ENCODE peak calls at places on chromosomes 3 and 15, in five cellular contexts. One of them, this sample, is unnamed.

GRCh38 chr3:46892285-46893145 is 15.0 kb downstream of the PTH1R start:
- DNase-seq in neural progenitor cell: peak; percentile 93
- DNase-seq in SK-N-SH: peak; percentile 93
- DNase-seq in MM.1S: peak; percentile 74
- DNase-seq in GM23338: peak; percentile 94
- DNase-seq in this sample: peak; percentile 54

GRCh38 chr3:100650651-100651611 is 41.5 kb downstream of the ADGRG7 start:
- DNase-seq in neural progenitor cell: no peak
- DNase-seq in SK-N-SH: no peak
- DNase-seq in MM.1S: peak; percentile 54
- DNase-seq in GM23338: no peak
- DNase-seq in this sample: peak; percentile 90

GRCh38 chr3:127005864-127006500 is 23.1 kb downstream of the PLXNA1 start:
- DNase-seq in neural progenitor cell: no peak
- DNase-seq in SK-N-SH: no peak
- DNase-seq in MM.1S: no peak
- DNase-seq in GM23338: no peak
- DNase-seq in this sample: peak; percentile 13

GRCh38 chr15:39887832-39888231 is 32.2 kb downstream of the GPR176 start:
- DNase-seq in neural progenitor cell: no peak
- DNase-seq in SK-N-SH: no peak
- DNase-seq in MM.1S: no peak
- DNase-seq in GM23338: peak; percentile 72
- DNase-seq in this sample: peak; percentile 76

GRCh38 chr3:81716870-81717509 is 44.5 kb downstream of the GBE1 start:
- DNase-seq in neural progenitor cell: no peak
- DNase-seq in SK-N-SH: no peak
- DNase-seq in MM.1S: no peak
- DNase-seq in GM23338: peak; percentile 3
- DNase-seq in this sample: peak; percentile 45

GRCh38 chr3:116607205-116607604 is 102.4 kb upstream of the TUSC7 start:
- DNase-seq in neural progenitor cell: peak; percentile 38
- DNase-seq in SK-N-SH: no peak
- DNase-seq in MM.1S: no peak
- DNase-seq in GM23338: no peak
- DNase-seq in this sample: no peak

GRCh38 chr3:124078978-124079911 is 87.3 kb upstream of the ROPN1 start:
- DNase-seq in neural progenitor cell: peak; percentile 75
- DNase-seq in SK-N-SH: peak; percentile 45
- DNase-seq in MM.1S: peak; percentile 43
- DNase-seq in GM23338: peak; percentile 79
- DNase-seq in this sample: peak; percentile 72

GRCh38 chr15:90829942-90830440 is 38.4 kb upstream of the FURIN start:
- DNase-seq in neural progenitor cell: no peak
- DNase-seq in SK-N-SH: no peak
- DNase-seq in MM.1S: no peak
- DNase-seq in GM23338: no peak
- DNase-seq in this sample: no peak

GRCh38 chr15:68301300-68301699 is 23.8 kb downstream of the FEM1B start:
- DNase-seq in neural progenitor cell: no peak
- DNase-seq in SK-N-SH: no peak
- DNase-seq in MM.1S: no peak
- DNase-seq in GM23338: no peak
- DNase-seq in this sample: no peak

GRCh38 chr3:147423601-147424324 is 14.6 kb downstream of the ZIC1 start:
- DNase-seq in neural progenitor cell: peak; percentile 59
- DNase-seq in SK-N-SH: no peak
- DNase-seq in MM.1S: no peak
- DNase-seq in GM23338: peak; percentile 49
- DNase-seq in this sample: no peak

GRCh38 chr3:125194849-125195601 is 17.5 kb downstream of the SLC12A8 start:
- DNase-seq in neural progenitor cell: no peak
- DNase-seq in SK-N-SH: no peak
- DNase-seq in MM.1S: no peak
- DNase-seq in GM23338: no peak
- DNase-seq in this sample: no peak

DNA sequence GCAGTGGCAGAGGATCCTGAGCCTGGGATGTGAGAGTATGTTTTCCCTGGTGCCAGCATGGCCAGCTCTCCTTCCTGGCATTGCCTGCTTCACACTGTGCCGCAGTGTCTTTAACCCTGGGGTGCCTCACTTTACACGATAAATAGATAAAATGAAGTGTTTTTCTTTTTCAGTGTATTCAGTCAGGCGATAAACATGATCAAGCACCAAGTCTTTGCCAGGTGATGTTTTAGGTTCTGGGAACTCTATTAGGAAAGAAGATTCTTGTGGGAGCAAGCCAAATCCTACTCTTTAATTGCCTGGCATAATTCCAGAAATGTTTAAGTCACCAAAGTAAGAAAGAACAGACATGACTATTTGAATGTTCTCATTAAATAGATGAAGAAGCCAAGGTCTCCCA is 14.1 kb downstream of the ABHD6 start:
- DNase-seq in neural progenitor cell: no peak
- DNase-seq in SK-N-SH: no peak
- DNase-seq in MM.1S: no peak
- DNase-seq in GM23338: no peak
- DNase-seq in this sample: no peak
- H2AFZ ChIP-seq in neural progenitor cell: no peak overlapping the region
- H2AFZ ChIP-seq in SK-N-SH: no peak overlapping the region
- H2AFZ ChIP-seq in MM.1S: no peak overlapping the region
- H2AFZ ChIP-seq in GM23338: no peak overlapping the region
- H2AFZ ChIP-seq in this sample: no peak overlapping the region

DNA sequence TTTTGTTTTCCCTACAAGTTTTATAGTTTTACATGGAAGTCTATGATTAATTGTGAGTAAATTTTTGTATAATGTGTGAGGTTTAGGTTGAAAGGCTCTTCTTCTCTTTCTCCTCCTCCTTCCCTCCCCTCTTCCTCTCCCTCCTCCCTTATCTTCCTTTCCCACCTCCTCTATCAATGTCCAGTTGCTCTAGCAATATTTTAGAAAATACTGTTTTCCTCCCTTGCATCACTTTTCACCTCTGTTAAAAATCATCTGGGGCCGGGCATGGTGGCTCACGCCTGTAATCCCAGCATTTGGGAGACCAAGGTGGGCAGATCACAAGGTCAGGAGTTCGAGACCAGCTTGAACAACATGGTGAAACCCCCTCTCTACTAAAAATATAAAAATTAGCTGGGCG is 119.4 kb downstream of the FNDC3B start:
- DNase-seq in neural progenitor cell: no peak
- DNase-seq in SK-N-SH: no peak
- DNase-seq in MM.1S: no peak
- DNase-seq in GM23338: no peak
- DNase-seq in this sample: no peak
- H3F3A ChIP-seq in neural progenitor cell: peaks cover 8% of the 10 kb centered on the region
- H3F3A ChIP-seq in SK-N-SH: peaks cover 11% of the 10 kb centered on the region
- H3F3A ChIP-seq in MM.1S: peaks cover 2% of the 10 kb centered on the region
- H3F3A ChIP-seq in GM23338: peaks cover 6% of the 10 kb centered on the region
- H3F3A ChIP-seq in this sample: no peaks in the 10 kb centered on the region

DNA sequence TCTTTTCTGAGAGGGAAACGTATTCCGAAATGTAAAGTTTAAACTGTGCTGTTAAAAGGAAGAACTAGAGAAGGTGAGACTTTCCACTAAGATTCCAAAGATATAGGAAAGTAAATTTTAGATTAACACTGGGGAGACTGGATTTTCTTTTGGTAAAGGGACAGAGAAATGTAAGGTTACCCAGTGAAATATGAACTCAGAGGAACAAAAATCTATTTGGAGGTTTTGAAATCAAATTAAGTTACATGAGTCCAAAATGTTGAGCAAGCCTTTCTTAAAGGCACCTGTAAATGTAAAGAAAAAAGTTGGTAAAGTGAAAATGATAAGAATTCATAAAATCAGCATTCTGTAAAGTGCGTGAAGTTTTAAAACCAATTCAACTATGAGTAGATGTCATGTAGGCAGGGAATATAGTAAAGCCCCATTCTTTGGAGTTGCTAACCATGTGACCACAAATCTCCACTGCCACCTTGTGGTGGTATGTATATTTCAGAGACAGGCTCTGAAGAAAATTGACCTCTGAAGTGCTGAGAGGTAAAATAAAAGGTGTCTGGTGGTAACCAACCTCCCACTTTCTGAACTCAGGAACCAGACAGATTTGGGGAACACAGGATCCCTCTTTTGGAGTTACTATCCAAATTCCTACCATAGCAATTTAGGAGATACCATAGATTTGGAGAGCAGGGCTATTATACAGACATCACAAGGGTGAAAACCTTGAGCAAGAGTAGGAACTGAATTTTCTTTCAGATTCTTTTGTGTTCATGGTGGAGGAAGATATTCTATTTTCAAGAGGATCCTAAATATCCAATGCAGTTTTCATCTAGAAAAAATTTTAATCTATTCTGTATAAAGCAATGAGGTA is 215.3 kb downstream of the ROBO2 start:
- DNase-seq in neural progenitor cell: peak; percentile 80
- DNase-seq in SK-N-SH: peak; percentile 65
- DNase-seq in MM.1S: peak; percentile 57
- DNase-seq in GM23338: peak; percentile 87
- DNase-seq in this sample: peak; percentile 80
- H2AFZ ChIP-seq in neural progenitor cell: peak overlapping the region; percentile 8
- H2AFZ ChIP-seq in SK-N-SH: no peak overlapping the region
- H2AFZ ChIP-seq in MM.1S: no peak overlapping the region
- H2AFZ ChIP-seq in GM23338: no peak overlapping the region
- H2AFZ ChIP-seq in this sample: no peak overlapping the region

GRCh38 chr3:171159822-171160157 is 133.3 kb upstream of the SLC2A2 start:
- DNase-seq in neural progenitor cell: no peak
- DNase-seq in SK-N-SH: no peak
- DNase-seq in MM.1S: no peak
- DNase-seq in GM23338: no peak
- DNase-seq in this sample: no peak

GRCh38 chr3:171157980-171158379 is 131.5 kb upstream of the SLC2A2 start:
- DNase-seq in neural progenitor cell: no peak
- DNase-seq in SK-N-SH: no peak
- DNase-seq in MM.1S: no peak
- DNase-seq in GM23338: no peak
- DNase-seq in this sample: no peak

GRCh38 chr3:171157286-171157685 is 130.8 kb upstream of the SLC2A2 start:
- DNase-seq in neural progenitor cell: peak; percentile 55
- DNase-seq in SK-N-SH: no peak
- DNase-seq in MM.1S: no peak
- DNase-seq in GM23338: peak; percentile 21
- DNase-seq in this sample: no peak

GRCh38 chr3:171160326-171160725 is 133.8 kb upstream of the SLC2A2 start:
- DNase-seq in neural progenitor cell: no peak
- DNase-seq in SK-N-SH: no peak
- DNase-seq in MM.1S: no peak
- DNase-seq in GM23338: no peak
- DNase-seq in this sample: no peak

GRCh38 chr3:171159024-171159821 is 132.7 kb upstream of the SLC2A2 start:
- DNase-seq in neural progenitor cell: no peak
- DNase-seq in SK-N-SH: no peak
- DNase-seq in MM.1S: no peak
- DNase-seq in GM23338: no peak
- DNase-seq in this sample: no peak
- H3F3A ChIP-seq in neural progenitor cell: no peaks in the 10 kb centered on the region
- H3F3A ChIP-seq in SK-N-SH: peaks cover 7% of the 10 kb centered on the region
- H3F3A ChIP-seq in MM.1S: no peaks in the 10 kb centered on the region
- H3F3A ChIP-seq in GM23338: no peaks in the 10 kb centered on the region
- H3F3A ChIP-seq in this sample: no peaks in the 10 kb centered on the region

DNA sequence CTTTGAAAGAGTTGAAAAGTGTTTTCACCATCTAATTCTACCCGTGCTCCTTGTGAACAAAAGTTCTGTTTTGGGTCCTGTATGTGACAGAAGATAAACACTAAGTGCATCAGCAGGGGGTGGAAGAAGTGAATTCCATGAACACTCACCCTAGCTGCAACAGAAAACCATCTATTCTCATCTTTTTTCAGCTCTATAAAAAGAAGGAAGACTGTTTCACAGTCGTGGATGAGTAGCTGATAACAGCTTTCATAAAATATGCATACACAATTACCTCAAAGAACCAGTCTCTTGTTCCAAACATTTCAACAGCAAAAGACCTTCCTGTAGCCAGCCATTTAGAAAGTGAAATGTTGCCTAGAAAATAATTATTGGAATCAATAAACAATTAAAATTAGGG is 281.7 kb upstream of the RASGRP1 start:
- DNase-seq in neural progenitor cell: no peak
- DNase-seq in SK-N-SH: no peak
- DNase-seq in MM.1S: no peak
- DNase-seq in GM23338: no peak
- DNase-seq in this sample: no peak
- H2AFZ ChIP-seq in neural progenitor cell: no peak overlapping the region
- H2AFZ ChIP-seq in SK-N-SH: peak overlapping the region; percentile 46
- H2AFZ ChIP-seq in MM.1S: no peak overlapping the region
- H2AFZ ChIP-seq in GM23338: no peak overlapping the region
- H2AFZ ChIP-seq in this sample: no peak overlapping the region

GRCh38 chr15:64761156-64761555 is 14.2 kb downstream of the RBPMS2 start:
- DNase-seq in neural progenitor cell: no peak
- DNase-seq in SK-N-SH: no peak
- DNase-seq in MM.1S: no peak
- DNase-seq in GM23338: peak; percentile 53
- DNase-seq in this sample: no peak

GRCh38 chr15:64762546-64762945 is 12.8 kb downstream of the RBPMS2 start:
- DNase-seq in neural progenitor cell: no peak
- DNase-seq in SK-N-SH: no peak
- DNase-seq in MM.1S: no peak
- DNase-seq in GM23338: no peak
- DNase-seq in this sample: no peak

GRCh38 chr15:64763874-64764273 is 11.5 kb downstream of the RBPMS2 start:
- DNase-seq in neural progenitor cell: no peak
- DNase-seq in SK-N-SH: no peak
- DNase-seq in MM.1S: no peak
- DNase-seq in GM23338: no peak
- DNase-seq in this sample: no peak

GRCh38 chr15:64763462-64763861 is 11.9 kb downstream of the RBPMS2 start:
- DNase-seq in neural progenitor cell: no peak
- DNase-seq in SK-N-SH: no peak
- DNase-seq in MM.1S: no peak
- DNase-seq in GM23338: no peak
- DNase-seq in this sample: no peak

GRCh38 chr15:64763021-64763420 is 12.4 kb downstream of the RBPMS2 start:
- DNase-seq in neural progenitor cell: no peak
- DNase-seq in SK-N-SH: no peak
- DNase-seq in MM.1S: no peak
- DNase-seq in GM23338: no peak
- DNase-seq in this sample: no peak
- H3F3A ChIP-seq in neural progenitor cell: no peaks in the 10 kb centered on the region
- H3F3A ChIP-seq in SK-N-SH: no peaks in the 10 kb centered on the region
- H3F3A ChIP-seq in MM.1S: no peaks in the 10 kb centered on the region
- H3F3A ChIP-seq in GM23338: peaks cover 10% of the 10 kb centered on the region
- H3F3A ChIP-seq in this sample: no peaks in the 10 kb centered on the region

GRCh38 chr3:168212664-168213255 is 117.0 kb upstream of the GOLIM4 start:
- DNase-seq in neural progenitor cell: no peak
- DNase-seq in SK-N-SH: no peak
- DNase-seq in MM.1S: no peak
- DNase-seq in GM23338: no peak
- DNase-seq in this sample: no peak
- H2AFZ ChIP-seq in neural progenitor cell: no peak overlapping the region
- H2AFZ ChIP-seq in SK-N-SH: no peak overlapping the region
- H2AFZ ChIP-seq in MM.1S: peak overlapping the region; percentile 54
- H2AFZ ChIP-seq in GM23338: no peak overlapping the region
- H2AFZ ChIP-seq in this sample: no peak overlapping the region

This sample was measured in PC-3.